ENCODE peak calls at places on chromosomes 11 and 22, in nine cellular contexts. W, B, L, F, Z, C, Q, H and V are unnamed samples.
A peak's percentile ranks its signal among the peaks of the same experiment; 100 is the strongest.

GRCh38 chr22:42433754-42434153 is 1.6 kb upstream of the NFAM1 start:
- DNase-seq in W (no peak), H (no peak), L (peak; percentile 51), F (no peak), Z (no peak), Q (no peak), C (no peak), B (no peak), V (no peak)

GRCh38 chr22:30204742-30205111 is 41.8 kb downstream of the LIF start:
- DNase-seq in B (peak; percentile 62), H (peak; percentile 66), Q (no peak), C (no peak), W (no peak), F (no peak), L (no peak), Z (no peak), V (no peak)

GRCh38 chr11:125063429-125064043 is 431 bp downstream of the SLC37A2 start:
- DNase-seq in F (peak; percentile 49), Q (peak; percentile 9), H (no peak), W (no peak), B (no peak), Z (peak; percentile 57), L (peak; percentile 49), C (no peak), V (no peak)

GRCh38 chr22:46878549-46878948 is 116.1 kb downstream of the TBC1D22A start:
- DNase-seq in L (peak; percentile 39), W (no peak), H (no peak), C (no peak), B (no peak), F (no peak), Z (no peak), Q (no peak), V (no peak)

GRCh38 chr11:72146625-72147024 is 11.1 kb downstream of the FOLR3 start:
- DNase-seq in Z (no peak), W (no peak), B (no peak), F (no peak), C (no peak), L (no peak), Q (no peak), H (no peak), V (no peak)

GRCh38 chr11:7892751-7893356 is 38.2 kb downstream of the OR10A6 start:
- DNase-seq in F (peak; percentile 55), Z (peak; percentile 65), B (peak; percentile 52), C (peak; percentile 76), L (peak; percentile 78), Q (no peak), W (no peak), H (no peak), V (no peak)

GRCh38 chr11:67010296-67010905 is 12.5 kb upstream of the SYT12 start:
- DNase-seq in W (no peak), B (no peak), C (no peak), Q (no peak), Z (no peak), F (no peak), L (no peak), H (no peak), V (no peak)

GRCh38 chr11:1049431-1049891 is 12.9 kb upstream of the MUC6 start:
- DNase-seq in Q (no peak), Z (no peak), C (no peak), W (no peak), H (peak; percentile 3), B (no peak), L (no peak), F (no peak), V (no peak)

GRCh38 chr11:69337211-69337721 is 43.3 kb downstream of the MYEOV start:
- DNase-seq in Z (peak; percentile 70), H (no peak), C (peak; percentile 85), F (no peak), Q (no peak), L (no peak), W (peak; percentile 27), B (peak; percentile 67), V (peak; percentile 58)

GRCh38 chr11:79809487-79809886 is 368.7 kb upstream of the TENM4 start:
- DNase-seq in F (no peak), L (no peak), C (no peak), Q (no peak), B (no peak), H (no peak), W (no peak), Z (no peak), V (no peak)

GRCh38 chr22:41805639-41806038 is 5.2 kb downstream of the CCDC134 start:
- DNase-seq in C (no peak), Z (no peak), L (no peak), W (no peak), F (no peak), H (no peak), B (no peak), Q (no peak), V (no peak)

GRCh38 chr22:47572443-47572842 is 810.0 kb downstream of the TBC1D22A start:
- DNase-seq in Z (no peak), B (no peak), H (no peak), Q (no peak), W (no peak), F (no peak), L (no peak), C (no peak), V (no peak)